ENCODE peak calls at places on chromosomes 3 and 15, in ten cellular contexts. F is nephron progenitor cell; R is mesendoderm; L is activated naive CD4-positive, alpha-beta T cell treated with anti-CD3 and anti-CD28 coated beads, Interleukin-2, amount 50 U/mL, for 16 hours; Q is SHP77; P is kidney epithelial cell; Y is HT1080; G is WTC11; U is thoracic aorta; Z is iPS DF 6.9. X is an unnamed sample.

GRCh38 chr15:63306480-63307073 is 29.2 kb downstream of the APH1B start:
- DNase-seq in F (no peak), R (no peak), L (no peak), Q (no peak), P (peak), Y (no peak), G (no peak), U (no peak), Z (no peak), X (no peak)

GRCh38 chr3:62923092-62923491 is 47.9 kb upstream of the CADPS start:
- DNase-seq in F (no peak), R (no peak), L (no peak), Q (no peak), P (no peak), Y (peak), G (no peak), U (no peak), Z (no peak), X (no peak)

GRCh38 chr3:160950954-160951353 is 154.2 kb downstream of the B3GALNT1 start:
- DNase-seq in F (no peak), R (no peak), L (no peak), Q (no peak), P (no peak), Y (no peak), G (no peak), U (no peak), Z (no peak), X (no peak)

GRCh38 chr15:51227967-51228783 is 110.2 kb downstream of the CYP19A1 start:
- DNase-seq in F (no peak), R (peak), L (no peak), Q (peak), P (peak), Y (peak), G (no peak), U (peak), Z (peak), X (no peak)

GRCh38 chr3:42725454-42725853 is 22.9 kb upstream of the HHATL start:
- DNase-seq in F (no peak), R (no peak), L (no peak), Q (no peak), P (no peak), Y (no peak), G (no peak), U (no peak), Z (no peak), X (no peak)

GRCh38 chr3:8835385-8835784 is 66.0 kb upstream of the OXTR start:
- DNase-seq in F (no peak), R (no peak), L (no peak), Q (peak), P (no peak), Y (no peak), G (no peak), U (no peak), Z (no peak), X (no peak)

GRCh38 chr3:42001777-42002176 is 39.9 kb upstream of the ULK4 start:
- DNase-seq in F (no peak), R (no peak), L (no peak), Q (no peak), P (no peak), Y (no peak), G (no peak), U (no peak), Z (no peak), X (no peak)

GRCh38 chr3:196268270-196269163 is 19.0 kb downstream of the PCYT1A start:
- DNase-seq in F (no peak), R (peak), L (no peak), Q (no peak), P (no peak), Y (peak), G (peak), U (no peak), Z (no peak), X (no peak)

GRCh38 chr3:46908294-46908985 is 30.9 kb downstream of the PTH1R start:
- DNase-seq in F (no peak), R (no peak), L (no peak), Q (no peak), P (no peak), Y (no peak), G (no peak), U (no peak), Z (no peak), X (no peak)

GRCh38 chr15:89243046-89243690 is 611 bp upstream of the FANCI start:
- DNase-seq in F (no peak), R (no peak), L (no peak), Q (no peak), P (no peak), Y (no peak), G (no peak), U (no peak), Z (no peak), X (no peak)

GRCh38 chr3:60313382-60313781 is 937.9 kb downstream of the FHIT start:
- DNase-seq in F (no peak), R (no peak), L (no peak), Q (no peak), P (no peak), Y (no peak), G (no peak), U (no peak), Z (no peak), X (no peak)